ENCODE peak calls at places on chromosomes 3 and 15, in nine cellular contexts. One of them, this sample, is unnamed.

GRCh38 chr3:44678480-44679116 is 30.1 kb downstream of the ZNF35 start:
- DNase-seq in NCI-H1694 treated with DMSO at 0.1 percent for 48 hours: no peak
- DNase-seq in NCI-H1436 treated with DMSO at 0.1 percent for 48 hours: no peak
- DNase-seq in endothelial cell: no peak
- DNase-seq in mesothelial cell of epicardium: no peak
- DNase-seq in NCI-H2171: no peak
- DNase-seq in foreskin fibroblast: no peak
- DNase-seq in fibroblast of pulmonary artery: no peak
- DNase-seq in HFFc6: no peak
- DNase-seq in this sample: no peak

GRCh38 chr3:160564205-160564922 is 1.0 kb downstream of the KPNA4 start:
- DNase-seq in NCI-H1694 treated with DMSO at 0.1 percent for 48 hours: no peak
- DNase-seq in NCI-H1436 treated with DMSO at 0.1 percent for 48 hours: no peak
- DNase-seq in endothelial cell: peak; percentile 37
- DNase-seq in mesothelial cell of epicardium: no peak
- DNase-seq in NCI-H2171: peak; percentile 37
- DNase-seq in foreskin fibroblast: no peak
- DNase-seq in fibroblast of pulmonary artery: no peak
- DNase-seq in HFFc6: no peak
- DNase-seq in this sample: no peak

GRCh38 chr3:149186726-149187125 is 34.9 kb downstream of the CP start:
- DNase-seq in NCI-H1694 treated with DMSO at 0.1 percent for 48 hours: no peak
- DNase-seq in NCI-H1436 treated with DMSO at 0.1 percent for 48 hours: no peak
- DNase-seq in endothelial cell: no peak
- DNase-seq in mesothelial cell of epicardium: no peak
- DNase-seq in NCI-H2171: no peak
- DNase-seq in foreskin fibroblast: no peak
- DNase-seq in fibroblast of pulmonary artery: no peak
- DNase-seq in HFFc6: no peak
- DNase-seq in this sample: no peak

GRCh38 chr3:126373682-126374601 is 16.7 kb upstream of the KLF15 start:
- DNase-seq in NCI-H1694 treated with DMSO at 0.1 percent for 48 hours: no peak
- DNase-seq in NCI-H1436 treated with DMSO at 0.1 percent for 48 hours: no peak
- DNase-seq in endothelial cell: no peak
- DNase-seq in mesothelial cell of epicardium: no peak
- DNase-seq in NCI-H2171: no peak
- DNase-seq in foreskin fibroblast: no peak
- DNase-seq in fibroblast of pulmonary artery: peak; percentile 39
- DNase-seq in HFFc6: peak; percentile 49
- DNase-seq in this sample: no peak

GRCh38 chr15:25208735-25209134 is 230.1 kb downstream of the UBE3A start:
- DNase-seq in NCI-H1694 treated with DMSO at 0.1 percent for 48 hours: no peak
- DNase-seq in NCI-H1436 treated with DMSO at 0.1 percent for 48 hours: no peak
- DNase-seq in endothelial cell: no peak
- DNase-seq in mesothelial cell of epicardium: no peak
- DNase-seq in NCI-H2171: no peak
- DNase-seq in foreskin fibroblast: no peak
- DNase-seq in fibroblast of pulmonary artery: no peak
- DNase-seq in HFFc6: no peak
- DNase-seq in this sample: no peak

GRCh38 chr3:111864821-111865656 is 6.0 kb downstream of the PHLDB2 start:
- DNase-seq in NCI-H1694 treated with DMSO at 0.1 percent for 48 hours: no peak
- DNase-seq in NCI-H1436 treated with DMSO at 0.1 percent for 48 hours: no peak
- DNase-seq in endothelial cell: no peak
- DNase-seq in mesothelial cell of epicardium: no peak
- DNase-seq in NCI-H2171: no peak
- DNase-seq in foreskin fibroblast: peak; percentile 28
- DNase-seq in fibroblast of pulmonary artery: peak; percentile 96
- DNase-seq in HFFc6: peak; percentile 65
- DNase-seq in this sample: no peak

GRCh38 chr3:116316781-116317180 is 128.5 kb downstream of the LSAMP start:
- DNase-seq in NCI-H1694 treated with DMSO at 0.1 percent for 48 hours: no peak
- DNase-seq in NCI-H1436 treated with DMSO at 0.1 percent for 48 hours: no peak
- DNase-seq in endothelial cell: no peak
- DNase-seq in mesothelial cell of epicardium: no peak
- DNase-seq in NCI-H2171: no peak
- DNase-seq in foreskin fibroblast: no peak
- DNase-seq in fibroblast of pulmonary artery: no peak
- DNase-seq in HFFc6: no peak
- DNase-seq in this sample: no peak

GRCh38 chr3:12924437-12924836 is 83.1 kb upstream of the RPL32 start:
- DNase-seq in NCI-H1694 treated with DMSO at 0.1 percent for 48 hours: no peak
- DNase-seq in NCI-H1436 treated with DMSO at 0.1 percent for 48 hours: no peak
- DNase-seq in endothelial cell: no peak
- DNase-seq in mesothelial cell of epicardium: no peak
- DNase-seq in NCI-H2171: no peak
- DNase-seq in foreskin fibroblast: no peak
- DNase-seq in fibroblast of pulmonary artery: no peak
- DNase-seq in HFFc6: no peak
- DNase-seq in this sample: no peak

GRCh38 chr3:10941972-10942371 is 50.6 kb upstream of the SLC6A1 start:
- DNase-seq in NCI-H1694 treated with DMSO at 0.1 percent for 48 hours: no peak
- DNase-seq in NCI-H1436 treated with DMSO at 0.1 percent for 48 hours: no peak
- DNase-seq in endothelial cell: peak; percentile 37
- DNase-seq in mesothelial cell of epicardium: no peak
- DNase-seq in NCI-H2171: no peak
- DNase-seq in foreskin fibroblast: no peak
- DNase-seq in fibroblast of pulmonary artery: no peak
- DNase-seq in HFFc6: peak; percentile 8
- DNase-seq in this sample: no peak

GRCh38 chr15:92714071-92714456 is 58.5 kb upstream of the FAM174B start:
- DNase-seq in NCI-H1694 treated with DMSO at 0.1 percent for 48 hours: peak; percentile 26
- DNase-seq in NCI-H1436 treated with DMSO at 0.1 percent for 48 hours: no peak
- DNase-seq in endothelial cell: peak; percentile 20
- DNase-seq in mesothelial cell of epicardium: no peak
- DNase-seq in NCI-H2171: no peak
- DNase-seq in foreskin fibroblast: peak; percentile 9
- DNase-seq in fibroblast of pulmonary artery: peak; percentile 31
- DNase-seq in HFFc6: peak; percentile 68
- DNase-seq in this sample: no peak

GRCh38 chr15:27527490-27528067 is 556.6 kb downstream of the GABRG3 start:
- DNase-seq in NCI-H1694 treated with DMSO at 0.1 percent for 48 hours: no peak
- DNase-seq in NCI-H1436 treated with DMSO at 0.1 percent for 48 hours: no peak
- DNase-seq in endothelial cell: no peak
- DNase-seq in mesothelial cell of epicardium: no peak
- DNase-seq in NCI-H2171: no peak
- DNase-seq in foreskin fibroblast: no peak
- DNase-seq in fibroblast of pulmonary artery: no peak
- DNase-seq in HFFc6: no peak
- DNase-seq in this sample: no peak

GRCh38 chr3:113111308-113111707 is 100.0 kb upstream of the BOC start:
- DNase-seq in NCI-H1694 treated with DMSO at 0.1 percent for 48 hours: no peak
- DNase-seq in NCI-H1436 treated with DMSO at 0.1 percent for 48 hours: no peak
- DNase-seq in endothelial cell: no peak
- DNase-seq in mesothelial cell of epicardium: no peak
- DNase-seq in NCI-H2171: no peak
- DNase-seq in foreskin fibroblast: no peak
- DNase-seq in fibroblast of pulmonary artery: no peak
- DNase-seq in HFFc6: peak; percentile 4
- DNase-seq in this sample: no peak

GRCh38 chr3:11661827-11662226 is 18.1 kb upstream of the VGLL4 start:
- DNase-seq in NCI-H1694 treated with DMSO at 0.1 percent for 48 hours: no peak
- DNase-seq in NCI-H1436 treated with DMSO at 0.1 percent for 48 hours: no peak
- DNase-seq in endothelial cell: no peak
- DNase-seq in mesothelial cell of epicardium: no peak
- DNase-seq in NCI-H2171: peak; percentile 47
- DNase-seq in foreskin fibroblast: peak; percentile 77
- DNase-seq in fibroblast of pulmonary artery: peak; percentile 81
- DNase-seq in HFFc6: peak; percentile 35
- DNase-seq in this sample: no peak

GRCh38 chr3:83934208-83935150 is 1024.3 kb upstream of the CADM2 start:
- DNase-seq in NCI-H1694 treated with DMSO at 0.1 percent for 48 hours: no peak
- DNase-seq in NCI-H1436 treated with DMSO at 0.1 percent for 48 hours: no peak
- DNase-seq in endothelial cell: no peak
- DNase-seq in mesothelial cell of epicardium: no peak
- DNase-seq in NCI-H2171: no peak
- DNase-seq in foreskin fibroblast: peak; percentile 6
- DNase-seq in fibroblast of pulmonary artery: no peak
- DNase-seq in HFFc6: peak; percentile 55
- DNase-seq in this sample: no peak

GRCh38 chr3:190521998-190522397 is 8.1 kb downstream of the IL1RAP start:
- DNase-seq in NCI-H1694 treated with DMSO at 0.1 percent for 48 hours: no peak
- DNase-seq in NCI-H1436 treated with DMSO at 0.1 percent for 48 hours: no peak
- DNase-seq in endothelial cell: no peak
- DNase-seq in mesothelial cell of epicardium: no peak
- DNase-seq in NCI-H2171: no peak
- DNase-seq in foreskin fibroblast: no peak
- DNase-seq in fibroblast of pulmonary artery: no peak
- DNase-seq in HFFc6: no peak
- DNase-seq in this sample: no peak

GRCh38 chr3:39819517-39820298 is 10.3 kb downstream of the MYRIP start:
- DNase-seq in NCI-H1694 treated with DMSO at 0.1 percent for 48 hours: no peak
- DNase-seq in NCI-H1436 treated with DMSO at 0.1 percent for 48 hours: no peak
- DNase-seq in endothelial cell: no peak
- DNase-seq in mesothelial cell of epicardium: no peak
- DNase-seq in NCI-H2171: no peak
- DNase-seq in foreskin fibroblast: no peak
- DNase-seq in fibroblast of pulmonary artery: no peak
- DNase-seq in HFFc6: no peak
- DNase-seq in this sample: no peak

GRCh38 chr3:8938021-8938420 is 25.3 kb downstream of the RAD18 start:
- DNase-seq in NCI-H1694 treated with DMSO at 0.1 percent for 48 hours: no peak
- DNase-seq in NCI-H1436 treated with DMSO at 0.1 percent for 48 hours: no peak
- DNase-seq in endothelial cell: no peak
- DNase-seq in mesothelial cell of epicardium: no peak
- DNase-seq in NCI-H2171: no peak
- DNase-seq in foreskin fibroblast: peak; percentile 22
- DNase-seq in fibroblast of pulmonary artery: peak; percentile 75
- DNase-seq in HFFc6: peak; percentile 58
- DNase-seq in this sample: no peak

GRCh38 chr15:75045332-75046015 is 22.1 kb downstream of the PPCDC start:
- DNase-seq in NCI-H1694 treated with DMSO at 0.1 percent for 48 hours: no peak
- DNase-seq in NCI-H1436 treated with DMSO at 0.1 percent for 48 hours: no peak
- DNase-seq in endothelial cell: no peak
- DNase-seq in mesothelial cell of epicardium: no peak
- DNase-seq in NCI-H2171: no peak
- DNase-seq in foreskin fibroblast: no peak
- DNase-seq in fibroblast of pulmonary artery: no peak
- DNase-seq in HFFc6: no peak
- DNase-seq in this sample: no peak

GRCh38 chr3:5005367-5005766 is 26.1 kb downstream of the BHLHE40 start:
- DNase-seq in NCI-H1694 treated with DMSO at 0.1 percent for 48 hours: no peak
- DNase-seq in NCI-H1436 treated with DMSO at 0.1 percent for 48 hours: no peak
- DNase-seq in endothelial cell: no peak
- DNase-seq in mesothelial cell of epicardium: no peak
- DNase-seq in NCI-H2171: no peak
- DNase-seq in foreskin fibroblast: no peak
- DNase-seq in fibroblast of pulmonary artery: no peak
- DNase-seq in HFFc6: no peak
- DNase-seq in this sample: no peak

GRCh38 chr3:180274536-180274935 is 237.8 kb upstream of the PEX5L start:
- DNase-seq in NCI-H1694 treated with DMSO at 0.1 percent for 48 hours: no peak
- DNase-seq in NCI-H1436 treated with DMSO at 0.1 percent for 48 hours: no peak
- DNase-seq in endothelial cell: no peak
- DNase-seq in mesothelial cell of epicardium: no peak
- DNase-seq in NCI-H2171: no peak
- DNase-seq in foreskin fibroblast: no peak
- DNase-seq in fibroblast of pulmonary artery: no peak
- DNase-seq in HFFc6: no peak
- DNase-seq in this sample: no peak

GRCh38 chr3:164095949-164096348 is 982.3 kb downstream of the SI start:
- DNase-seq in NCI-H1694 treated with DMSO at 0.1 percent for 48 hours: no peak
- DNase-seq in NCI-H1436 treated with DMSO at 0.1 percent for 48 hours: no peak
- DNase-seq in endothelial cell: no peak
- DNase-seq in mesothelial cell of epicardium: no peak
- DNase-seq in NCI-H2171: no peak
- DNase-seq in foreskin fibroblast: no peak
- DNase-seq in fibroblast of pulmonary artery: no peak
- DNase-seq in HFFc6: no peak
- DNase-seq in this sample: no peak

This sample was measured in tibial nerve.